ENCODE peak calls at places on chromosomes 3 and 15, in four cellular contexts. B, L, T and W are unnamed samples.

GRCh38 chr3:168457973-168458539 is 362.3 kb upstream of the GOLIM4 start:
- DNase-seq in B (no peak), L (no peak), T (no peak), W (no peak)

GRCh38 chr3:137642305-137642704 is 121.8 kb upstream of the SOX14 start:
- DNase-seq in B (no peak), L (no peak), T (peak), W (no peak)

GRCh38 chr3:58298189-58298588 is 7.9 kb upstream of the RPP14 start:
- DNase-seq in B (no peak), L (no peak), T (no peak), W (no peak)

GRCh38 chr3:171306631-171307030 is 153.6 kb downstream of the TNIK start:
- DNase-seq in B (peak), L (no peak), T (no peak), W (no peak)

GRCh38 chr15:31163769-31164572 is 62.4 kb upstream of the TRPM1 start:
- DNase-seq in B (no peak), L (no peak), T (peak), W (no peak)

GRCh38 chr3:107345968-107346367 is 31.3 kb upstream of the CCDC54 start:
- DNase-seq in B (no peak), L (no peak), T (no peak), W (no peak)

GRCh38 chr3:157128771-157129671 is 30.9 kb downstream of the CCNL1 start:
- DNase-seq in B (peak), L (no peak), T (peak), W (no peak)

GRCh38 chr15:40303576-40303975 is 4.2 kb downstream of the PLCB2 start:
- DNase-seq in B (no peak), L (no peak), T (no peak), W (no peak)

GRCh38 chr15:74464897-74465296 is 3.9 kb upstream of the UBL7 start:
- DNase-seq in B (no peak), L (no peak), T (no peak), W (no peak)

GRCh38 chr3:45182915-45183881 is 37.0 kb upstream of the CDCP1 start:
- DNase-seq in B (peak), L (no peak), T (peak), W (peak)

GRCh38 chr15:70605606-70606410 is 157.6 kb downstream of the UACA start:
- DNase-seq in B (peak), L (no peak), T (no peak), W (no peak)

GRCh38 chr15:70602834-70603560 is 160.4 kb downstream of the UACA start:
- DNase-seq in B (no peak), L (no peak), T (no peak), W (no peak)

GRCh38 chr15:70602281-70602680 is 161.1 kb downstream of the UACA start:
- DNase-seq in B (no peak), L (no peak), T (no peak), W (no peak)

GRCh38 chr15:70608156-70608555 is 155.2 kb downstream of the UACA start:
- DNase-seq in B (peak), L (no peak), T (no peak), W (no peak)

DNA sequence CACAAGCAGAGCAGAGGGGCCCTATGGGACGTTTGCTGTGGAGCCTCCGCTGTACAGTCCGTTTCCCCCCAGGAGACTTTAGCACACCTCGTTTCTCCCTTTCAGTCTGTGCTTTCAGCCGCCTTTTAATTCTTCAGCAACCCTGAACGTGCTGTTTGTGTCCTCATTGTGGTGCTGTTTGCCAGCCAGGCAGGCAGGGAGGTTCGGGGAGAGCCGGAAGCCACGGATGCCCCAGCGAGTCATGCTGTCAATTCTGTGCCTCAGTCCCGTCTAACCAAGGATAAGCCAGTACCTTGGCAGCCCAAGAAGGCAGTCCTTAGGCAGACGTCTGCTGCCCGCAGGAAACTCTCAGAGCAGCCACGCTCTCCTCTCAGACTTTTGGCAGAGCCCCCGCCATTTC is 158.7 kb downstream of the UACA start:
- DNase-seq in B (peak), L (no peak), T (peak), W (peak)
- H3K27ac ChIP-seq in B (no peak), L (no peak), T (no peak), W (no peak)

DNA sequence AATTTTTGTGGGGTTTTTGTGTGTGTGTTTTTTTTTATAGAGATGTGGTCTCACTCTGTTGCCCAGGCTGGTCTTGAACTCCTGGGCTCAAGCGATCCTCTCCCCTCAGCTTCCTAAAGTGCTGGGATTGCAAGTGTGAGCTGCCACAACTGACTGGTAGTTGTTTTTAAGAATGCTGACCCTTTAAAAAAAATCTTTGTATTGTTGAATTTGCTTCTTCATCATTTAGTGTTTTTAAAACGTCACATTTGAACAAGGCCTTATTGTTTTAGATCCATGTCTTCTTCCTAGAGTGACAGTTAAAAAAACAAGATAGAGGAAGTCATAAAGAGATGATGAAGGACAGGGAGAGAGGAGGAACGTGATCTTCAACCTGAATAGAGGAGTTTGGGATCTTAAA is 24.1 kb downstream of the GJD2 start:
- DNase-seq in B (no peak), L (no peak), T (no peak), W (no peak)
- H3K56ac ChIP-seq in B (no peak), L (no peak), T (no peak), W (no peak)

GRCh38 chr15:61169275-61169903 is 59.7 kb downstream of the RORA start:
- DNase-seq in B (no peak), L (no peak), T (no peak), W (no peak)
- H3K9ac ChIP-seq in B (no peak), L (no peak), T (no peak), W (no peak)

DNA sequence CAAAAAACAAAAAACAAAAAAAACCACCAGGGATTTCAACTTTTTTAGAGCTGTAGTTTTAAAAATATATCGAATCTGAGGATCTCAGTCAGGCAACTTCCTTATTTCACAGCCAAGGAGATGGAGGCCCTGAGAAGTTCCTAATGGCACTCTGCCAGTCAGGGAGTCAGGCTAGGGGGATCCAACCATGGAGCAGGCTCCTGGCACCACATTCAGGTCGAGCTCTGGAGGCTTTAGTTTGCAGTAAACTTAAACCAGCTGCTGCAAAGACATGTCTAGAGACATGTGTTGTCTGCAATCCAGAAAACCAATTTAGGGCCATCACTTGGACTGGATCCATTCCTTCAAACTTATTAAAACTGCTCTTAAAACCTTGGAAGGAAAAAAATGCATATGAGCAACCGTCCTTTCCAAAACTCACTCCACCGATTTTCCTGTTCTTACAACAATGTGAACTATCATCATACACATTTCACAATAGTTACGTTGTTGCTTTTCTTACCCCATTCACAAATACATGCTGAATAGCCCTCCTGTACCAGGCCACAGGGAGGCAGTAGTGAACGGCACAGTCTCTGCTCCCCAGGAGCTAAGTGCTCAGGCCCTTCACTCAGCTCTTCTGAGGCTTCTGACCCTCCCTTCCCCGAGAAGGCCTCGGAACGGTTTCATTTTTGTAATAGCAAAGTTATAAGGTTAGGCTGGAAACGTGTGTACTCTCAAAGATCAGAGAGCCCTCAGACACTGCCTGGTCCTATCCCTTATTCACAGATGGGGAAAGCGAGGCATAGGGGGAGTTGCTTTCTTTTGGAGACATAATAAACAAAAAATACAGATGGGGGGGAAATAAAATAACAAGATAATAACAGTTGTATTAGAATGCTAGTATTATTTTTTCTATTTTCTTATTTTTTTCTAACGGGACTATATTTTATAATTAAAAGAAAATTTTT is 20.1 kb downstream of the RFT1 start:
- DNase-seq in B (peak), L (peak), T (peak), W (peak)
- H3K27ac ChIP-seq in B (peak), L (no peak), T (no peak), W (no peak)

DNA sequence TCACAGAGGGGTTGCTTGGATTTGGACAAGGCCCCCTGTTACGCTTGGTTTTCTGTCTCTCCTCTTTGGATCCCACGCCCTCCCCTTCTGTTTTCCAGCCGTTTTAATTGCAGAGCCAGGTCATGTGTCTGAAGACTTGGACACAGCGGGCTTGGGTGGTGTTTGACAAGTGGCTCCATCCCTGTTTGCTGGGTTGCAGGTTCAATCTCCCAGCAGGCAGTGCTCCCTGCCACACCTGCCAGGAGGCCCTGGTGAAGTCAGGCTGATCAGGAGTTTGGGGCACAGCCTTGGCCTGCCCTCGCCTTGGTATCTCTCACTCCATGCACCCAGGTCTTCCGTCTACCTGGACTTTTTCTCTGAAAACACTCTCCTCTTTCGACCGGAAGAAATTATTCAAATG is 59.0 kb downstream of the PLXNA1 start:
- DNase-seq in B (no peak), L (no peak), T (no peak), W (no peak)
- H3K56ac ChIP-seq in B (no peak), L (no peak), T (no peak), W (no peak)

GRCh38 chr3:37198996-37199395 is 24.6 kb upstream of the LRRFIP2 start:
- DNase-seq in B (peak), L (no peak), T (no peak), W (no peak)
- H3K9ac ChIP-seq in B (no peak), L (no peak), T (no peak), W (no peak)

DNA sequence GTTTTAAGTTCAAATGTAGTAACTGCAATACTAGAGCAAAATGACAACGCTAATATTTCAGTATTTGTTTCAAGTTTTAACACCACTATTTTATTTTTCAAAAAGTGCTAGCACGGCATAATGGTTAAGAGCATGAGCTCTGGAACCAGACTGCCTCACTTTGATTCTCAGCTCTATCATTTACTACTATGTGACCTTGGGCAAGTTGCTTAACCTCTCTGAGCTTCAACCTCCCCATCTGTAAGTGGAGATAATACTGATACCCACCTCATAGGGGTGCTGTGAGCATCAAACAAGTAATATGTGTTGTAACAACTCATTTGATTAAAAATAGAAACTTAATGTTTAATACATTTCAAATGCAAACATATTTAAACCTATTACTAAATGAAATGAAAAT is 115.4 kb upstream of the NPHP3 start:
- DNase-seq in B (no peak), L (no peak), T (no peak), W (no peak)
- H3K27ac ChIP-seq in B (no peak), L (no peak), T (no peak), W (no peak)

GRCh38 chr3:75249005-75249404 is 415.1 kb upstream of the FRG2C start:
- DNase-seq in B (no peak), L (no peak), T (no peak), W (no peak)
- H3K56ac ChIP-seq in B (no peak), L (no peak), T (no peak), W (no peak)

DNA sequence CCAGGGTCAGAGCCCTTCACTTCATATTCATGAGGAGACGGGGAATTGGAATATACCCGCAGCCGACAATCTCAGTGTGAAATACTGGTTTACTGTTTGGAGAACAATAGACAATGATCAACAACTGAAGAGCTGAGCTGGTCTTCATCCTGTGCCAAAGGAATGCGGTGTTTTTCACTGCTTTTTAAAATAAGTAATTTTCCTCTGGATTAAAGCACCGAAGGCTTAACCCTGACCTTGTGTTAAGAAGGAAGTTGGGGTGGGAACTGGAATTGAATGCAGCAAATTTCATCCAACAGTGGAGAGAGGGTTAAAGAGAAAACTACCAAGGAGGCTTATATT is at the start of gene TM4SF18:
- DNase-seq in B (no peak), L (no peak), T (peak), W (no peak)
- H3K9ac ChIP-seq in B (no peak), L (no peak), T (no peak), W (peak)